ENCODE peak calls at places on chromosomes 3 and 15, in eight cellular contexts. Z, A, F, H, K, R, W and G are unnamed samples.

GRCh38 chr15:94080416-94080815 is 150.9 kb upstream of the MCTP2 start:
- DNase-seq in Z (no peak), A (peak; percentile 59), F (no peak), H (peak; percentile 66), K (no peak), R (no peak), W (peak; percentile 84), G (no peak)

GRCh38 chr3:86973440-86973839 is 17.5 kb downstream of the VGLL3 start:
- DNase-seq in Z (no peak), A (no peak), F (peak; percentile 94), H (no peak), K (peak; percentile 41), R (no peak), W (peak; percentile 25), G (no peak)

GRCh38 chr3:9785602-9786001 is 6.7 kb downstream of the TADA3 start:
- DNase-seq in Z (no peak), A (no peak), F (no peak), H (no peak), K (no peak), R (no peak), W (no peak), G (no peak)

GRCh38 chr3:53045107-53045783 is 628 bp downstream of the SFMBT1 start:
- DNase-seq in Z (no peak), A (no peak), F (peak; percentile 43), H (no peak), K (peak; percentile 45), R (peak; percentile 48), W (peak; percentile 64), G (peak; percentile 68)

GRCh38 chr3:124277516-124277890 is 285.6 kb upstream of the ROPN1 start:
- DNase-seq in Z (no peak), A (no peak), F (peak; percentile 22), H (no peak), K (no peak), R (peak; percentile 48), W (no peak), G (peak; percentile 14)

GRCh38 chr3:136196064-136196400 is at the start of gene MSL2:
- DNase-seq in Z (peak; percentile 81), A (no peak), F (no peak), H (no peak), K (no peak), R (no peak), W (no peak), G (peak; percentile 79)

GRCh38 chr3:69665026-69665739 is 74.1 kb upstream of the MITF start:
- DNase-seq in Z (no peak), A (no peak), F (no peak), H (no peak), K (peak; percentile 75), R (peak; percentile 34), W (peak; percentile 6), G (no peak)

GRCh38 chr15:80949756-80950155 is 39.9 kb downstream of the MESD start:
- DNase-seq in Z (no peak), A (no peak), F (no peak), H (no peak), K (no peak), R (no peak), W (no peak), G (no peak)

GRCh38 chr3:159844801-159845261 is 143.8 kb upstream of the IL12A start:
- DNase-seq in Z (no peak), A (no peak), F (no peak), H (no peak), K (no peak), R (no peak), W (no peak), G (no peak)

GRCh38 chr3:60652829-60653228 is 598.4 kb downstream of the FHIT start:
- DNase-seq in Z (no peak), A (no peak), F (no peak), H (no peak), K (no peak), R (no peak), W (no peak), G (no peak)

GRCh38 chr3:65524544-65525070 is 514.1 kb downstream of the MAGI1 start:
- DNase-seq in Z (no peak), A (no peak), F (no peak), H (no peak), K (no peak), R (no peak), W (no peak), G (no peak)

GRCh38 chr3:134002326-134002725 is 27.4 kb downstream of the SLCO2A1 start:
- DNase-seq in Z (no peak), A (peak; percentile 67), F (peak; percentile 60), H (peak; percentile 51), K (peak; percentile 8), R (no peak), W (no peak), G (no peak)

GRCh38 chr3:132645058-132645457 is 14.6 kb downstream of the ACAD11 start:
- DNase-seq in Z (no peak), A (no peak), F (no peak), H (no peak), K (no peak), R (no peak), W (peak; percentile 38), G (no peak)

GRCh38 chr3:172716476-172716875 is 5.6 kb upstream of the NCEH1 start:
- DNase-seq in Z (no peak), A (no peak), F (no peak), H (no peak), K (no peak), R (no peak), W (no peak), G (no peak)

GRCh38 chr3:127233371-127233770 is 40.4 kb downstream of the PRR23E start:
- DNase-seq in Z (no peak), A (no peak), F (no peak), H (no peak), K (no peak), R (no peak), W (peak; percentile 41), G (no peak)

GRCh38 chr15:48112242-48112641 is 8.5 kb upstream of the SLC24A5 start:
- DNase-seq in Z (no peak), A (no peak), F (peak; percentile 30), H (no peak), K (peak; percentile 39), R (no peak), W (peak; percentile 51), G (peak; percentile 40)

GRCh38 chr3:144055604-144056003 is 84.0 kb downstream of the DIPK2A start:
- DNase-seq in Z (no peak), A (no peak), F (peak; percentile 34), H (no peak), K (no peak), R (no peak), W (peak; percentile 68), G (no peak)

GRCh38 chr3:43794776-43795175 is 104.0 kb downstream of the ABHD5 start:
- DNase-seq in Z (no peak), A (no peak), F (peak; percentile 60), H (no peak), K (no peak), R (no peak), W (peak; percentile 74), G (no peak)

GRCh38 chr15:42549052-42549491 is 434 bp downstream of the HAUS2 start:
- DNase-seq in Z (no peak), A (no peak), F (peak; percentile 12), H (peak; percentile 14), K (peak; percentile 35), R (no peak), W (peak; percentile 32), G (no peak)

GRCh38 chr3:47825590-47825989 is 22.7 kb downstream of the DHX30 start:
- DNase-seq in Z (no peak), A (no peak), F (no peak), H (no peak), K (no peak), R (no peak), W (no peak), G (no peak)

GRCh38 chr3:134367869-134368750 is 6.1 kb downstream of the AMOTL2 start:
- DNase-seq in Z (no peak), A (no peak), F (no peak), H (no peak), K (no peak), R (peak; percentile 14), W (no peak), G (no peak)

DNA sequence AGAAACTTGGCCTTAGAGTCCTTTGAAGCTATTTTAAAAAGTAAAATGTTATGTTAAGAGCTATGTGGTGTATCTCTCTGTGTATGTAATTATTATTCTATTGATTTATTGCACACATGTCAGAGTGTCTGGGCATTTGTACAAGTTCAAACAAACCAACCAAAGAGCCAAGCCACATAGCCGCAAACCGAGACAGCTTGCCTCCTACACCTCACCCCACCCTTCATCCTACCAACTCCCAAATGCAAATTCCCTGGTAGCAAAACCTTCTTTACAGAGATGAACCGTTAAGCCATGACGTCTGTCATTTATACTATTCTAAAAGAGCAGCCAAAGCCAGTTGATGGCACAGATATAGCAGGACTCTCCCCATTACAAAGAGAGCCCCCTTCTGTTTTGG is 332.3 kb downstream of the ERC2 start:
- DNase-seq in Z (no peak), A (no peak), F (no peak), H (no peak), K (no peak), R (no peak), W (no peak), G (no peak)
- H3K4me3 ChIP-seq in Z (no peak overlapping the region), A (no peak overlapping the region), F (no peak overlapping the region), H (no peak overlapping the region), K (no peak overlapping the region), R (no peak overlapping the region), W (no peak overlapping the region), G (no peak overlapping the region)

GRCh38 chr3:129555176-129555575 is 12.2 kb downstream of the H1-8 start:
- DNase-seq in Z (no peak), A (no peak), F (no peak), H (no peak), K (no peak), R (no peak), W (no peak), G (no peak)

GRCh38 chr3:129554356-129555120 is 11.6 kb downstream of the H1-8 start:
- DNase-seq in Z (no peak), A (no peak), F (no peak), H (no peak), K (no peak), R (no peak), W (no peak), G (no peak)

GRCh38 chr3:129556890-129557736 is 14.1 kb downstream of the H1-8 start:
- DNase-seq in Z (no peak), A (peak; percentile 78), F (no peak), H (no peak), K (no peak), R (no peak), W (no peak), G (no peak)

GRCh38 chr3:129556358-129556695 is 13.4 kb downstream of the H1-8 start:
- DNase-seq in Z (no peak), A (no peak), F (no peak), H (no peak), K (no peak), R (no peak), W (no peak), G (no peak)

GRCh38 chr3:129555616-129556357 is 12.8 kb downstream of the H1-8 start:
- DNase-seq in Z (no peak), A (no peak), F (no peak), H (no peak), K (no peak), R (no peak), W (no peak), G (no peak)
- H3K4me3 ChIP-seq in Z (no peak overlapping the region), A (no peak overlapping the region), F (no peak overlapping the region), H (no peak overlapping the region), K (no peak overlapping the region), R (no peak overlapping the region), W (no peak overlapping the region), G (no peak overlapping the region)

GRCh38 chr3:186466391-186466974 is 77.7 kb downstream of the CRYGS start:
- DNase-seq in Z (no peak), A (no peak), F (no peak), H (no peak), K (no peak), R (no peak), W (no peak), G (no peak)
- H3K4me3 ChIP-seq in Z (no peak overlapping the region), A (no peak overlapping the region), F (no peak overlapping the region), H (no peak overlapping the region), K (no peak overlapping the region), R (no peak overlapping the region), W (no peak overlapping the region), G (no peak overlapping the region)

GRCh38 chr15:54519577-54519976 is 541.3 kb downstream of the UNC13C start:
- DNase-seq in Z (no peak), A (no peak), F (no peak), H (no peak), K (no peak), R (no peak), W (no peak), G (no peak)
- H3K4me3 ChIP-seq in Z (no peak overlapping the region), A (no peak overlapping the region), F (no peak overlapping the region), H (no peak overlapping the region), K (no peak overlapping the region), R (no peak overlapping the region), W (no peak overlapping the region), G (no peak overlapping the region)